ENCODE peak calls at places on chromosomes 6 and 20, in six cellular contexts. O, I, H, S, K and V are unnamed samples. For H3K27me3, the result is how much of the 10 kb centered on the place peaks cover.

GRCh38 chr20:17374086-17374485 is 147.2 kb downstream of the PCSK2 start:
- DNase-seq in S (no peak), O (no peak), I (no peak), H (no peak), K (no peak), V (no peak)

GRCh38 chr6:12898603-12899002 is 182.0 kb downstream of the PHACTR1 start:
- DNase-seq in O (no peak), I (no peak), H (no peak), K (no peak), S (no peak), V (no peak)

GRCh38 chr6:27297857-27298730 is 14.0 kb downstream of the POM121L2 start:
- DNase-seq in K (no peak), H (peak), I (peak), O (no peak), S (peak), V (no peak)

GRCh38 chr6:68144667-68145066 is 490.4 kb upstream of the ADGRB3 start:
- DNase-seq in I (no peak), O (no peak), S (no peak), H (no peak), K (no peak), V (no peak)

GRCh38 chr20:45098096-45098773 is 2.7 kb downstream of the KCNS1 start:
- DNase-seq in O (no peak), I (no peak), S (no peak), H (peak), K (no peak), V (no peak)

GRCh38 chr6:46997646-46998045 is 44.5 kb downstream of the ADGRF1 start:
- DNase-seq in O (no peak), I (no peak), H (no peak), S (no peak), K (no peak), V (no peak)

GRCh38 chr6:37653933-37654565 is 43.6 kb downstream of the MDGA1 start:
- DNase-seq in I (no peak), K (no peak), H (peak), O (no peak), S (peak), V (no peak)

GRCh38 chr6:150202404-150202803 is 59.6 kb downstream of the PPP1R14C start:
- DNase-seq in K (no peak), I (no peak), S (no peak), H (no peak), O (no peak), V (no peak)

GRCh38 chr6:34143884-34144580 is 1.9 kb downstream of the GRM4 start:
- DNase-seq in S (no peak), O (no peak), H (peak), K (no peak), I (no peak), V (no peak)

GRCh38 chr20:57656252-57656820 is 36.1 kb upstream of the ZBP1 start:
- DNase-seq in I (no peak), K (peak), H (no peak), S (no peak), O (no peak), V (no peak)

GRCh38 chr6:136051140-136051775 is 198.9 kb downstream of the MTFR2 start:
- DNase-seq in K (no peak), S (peak), I (no peak), H (no peak), O (peak), V (no peak)

GRCh38 chr6:109458774-109459531 is 3.4 kb upstream of the MICAL1 start:
- DNase-seq in S (no peak), K (no peak), O (no peak), H (no peak), I (no peak), V (no peak)

GRCh38 chr20:45104786-45105185 is 3.9 kb upstream of the KCNS1 start:
- DNase-seq in K (peak), S (peak), I (no peak), O (no peak), H (no peak), V (peak)

GRCh38 chr6:42197574-42198362 is 3.0 kb upstream of the GUCA1B start:
- DNase-seq in H (no peak), O (no peak), K (peak), I (no peak), S (peak), V (no peak)

GRCh38 chr6:30418448-30418847 is 70.9 kb upstream of the HLA-E start:
- DNase-seq in S (no peak), H (no peak), O (no peak), I (no peak), K (no peak), V (no peak)
- H3K27me3 ChIP-seq in S (half or more), H (under half), O (under half), I (under half), K (half or more), V (under half)

GRCh38 chr6:100455230-100456124 is 9.2 kb downstream of the SIM1 start:
- DNase-seq in I (no peak), S (no peak), K (no peak), O (no peak), H (peak), V (peak)
- H3K27me3 ChIP-seq in I (under half), S (half or more), K (under half), O (half or more), H (half or more), V (under half)

DNA sequence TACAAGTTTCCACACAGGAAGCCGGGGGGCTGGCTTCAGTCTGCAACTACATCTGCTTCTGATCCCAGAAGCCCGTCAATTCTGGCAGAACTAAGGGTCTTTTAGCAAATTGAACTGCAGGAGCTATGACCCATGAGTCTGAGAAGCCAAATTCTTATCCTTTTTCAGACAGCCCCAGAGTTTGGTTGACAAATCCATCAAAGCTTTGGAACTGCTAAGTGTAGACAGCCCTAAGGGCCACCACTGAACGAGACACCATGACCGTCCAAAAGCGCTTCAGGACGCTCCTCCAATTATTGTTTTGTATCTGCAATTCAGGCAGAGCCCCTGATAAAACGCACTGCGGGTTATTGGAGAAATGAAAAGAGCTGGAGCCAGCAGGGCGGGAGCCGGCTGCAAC is 67.2 kb downstream of the GNAS-AS1 start:
- DNase-seq in H (no peak), S (no peak), O (no peak), K (no peak), I (no peak), V (no peak)
- H3K27me3 ChIP-seq in H (under half), S (half or more), O (under half), K (under half), I (under half), V (under half)

DNA sequence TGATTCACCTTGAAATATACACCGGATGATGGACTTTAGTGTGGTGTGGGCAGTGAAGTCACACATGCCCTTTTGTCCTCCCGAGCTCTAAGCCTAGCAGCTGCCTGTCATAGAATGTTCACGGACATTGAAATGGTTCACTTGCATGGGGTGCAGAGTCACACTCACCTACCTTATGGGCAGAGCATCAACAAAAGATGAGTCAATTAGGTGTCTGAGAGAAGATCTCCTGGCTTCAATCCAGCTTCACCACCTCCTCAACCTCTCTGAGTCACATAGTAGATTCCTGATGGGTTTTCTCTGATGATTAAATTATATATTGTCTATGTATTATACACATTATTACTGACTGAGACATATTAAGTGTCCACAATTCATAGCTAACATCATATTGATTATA is 48.1 kb upstream of the HLA-E start:
- DNase-seq in O (no peak), H (no peak), K (no peak), S (no peak), I (no peak), V (no peak)
- H3K27me3 ChIP-seq in O (half or more), H (half or more), K (half or more), S (under half), I (under half), V (under half)